ENCODE peak calls at places on chromosomes 5 and 9, in six cellular contexts. One of them, this sample, is unnamed.

GRCh38 chr9:107883496-107884120 is 394.0 kb upstream of the KLF4 start:
- DNase-seq in GM23338: no peak
- DNase-seq in SW480: no peak
- DNase-seq in CD4-positive, alpha-beta memory T cell: no peak
- DNase-seq in stimulated activated CD4-positive, alpha-beta T cell treated with anti-CD3 and anti-CD28 coated beads, Interleukin-2, amount 100 ng/mL, for 48 hours: no peak
- DNase-seq in amniotic epithelial cell: no peak
- DNase-seq in this sample: no peak

GRCh38 chr9:35616681-35617459 is 1.3 kb downstream of the CD72 start:
- DNase-seq in GM23338: peak
- DNase-seq in SW480: peak
- DNase-seq in CD4-positive, alpha-beta memory T cell: peak
- DNase-seq in stimulated activated CD4-positive, alpha-beta T cell treated with anti-CD3 and anti-CD28 coated beads, Interleukin-2, amount 100 ng/mL, for 48 hours: peak
- DNase-seq in amniotic epithelial cell: peak
- DNase-seq in this sample: peak

GRCh38 chr9:69391946-69392345 is 66.9 kb downstream of the ENTREP1 start:
- DNase-seq in GM23338: no peak
- DNase-seq in SW480: no peak
- DNase-seq in CD4-positive, alpha-beta memory T cell: no peak
- DNase-seq in stimulated activated CD4-positive, alpha-beta T cell treated with anti-CD3 and anti-CD28 coated beads, Interleukin-2, amount 100 ng/mL, for 48 hours: no peak
- DNase-seq in amniotic epithelial cell: no peak
- DNase-seq in this sample: no peak

GRCh38 chr5:78537821-78538220 is 110.8 kb downstream of the LHFPL2 start:
- DNase-seq in GM23338: peak
- DNase-seq in SW480: peak
- DNase-seq in CD4-positive, alpha-beta memory T cell: no peak
- DNase-seq in stimulated activated CD4-positive, alpha-beta T cell treated with anti-CD3 and anti-CD28 coated beads, Interleukin-2, amount 100 ng/mL, for 48 hours: no peak
- DNase-seq in amniotic epithelial cell: peak
- DNase-seq in this sample: no peak

GRCh38 chr5:58060971-58061370 is 398.9 kb downstream of the PLK2 start:
- DNase-seq in GM23338: no peak
- DNase-seq in SW480: no peak
- DNase-seq in CD4-positive, alpha-beta memory T cell: no peak
- DNase-seq in stimulated activated CD4-positive, alpha-beta T cell treated with anti-CD3 and anti-CD28 coated beads, Interleukin-2, amount 100 ng/mL, for 48 hours: no peak
- DNase-seq in amniotic epithelial cell: peak
- DNase-seq in this sample: no peak

GRCh38 chr5:149773245-149774095 is 43.4 kb downstream of the PPARGC1B start:
- DNase-seq in GM23338: no peak
- DNase-seq in SW480: peak
- DNase-seq in CD4-positive, alpha-beta memory T cell: no peak
- DNase-seq in stimulated activated CD4-positive, alpha-beta T cell treated with anti-CD3 and anti-CD28 coated beads, Interleukin-2, amount 100 ng/mL, for 48 hours: no peak
- DNase-seq in amniotic epithelial cell: no peak
- DNase-seq in this sample: no peak

GRCh38 chr9:135809166-135809565 is 98.2 kb downstream of the CAMSAP1 start:
- DNase-seq in GM23338: no peak
- DNase-seq in SW480: no peak
- DNase-seq in CD4-positive, alpha-beta memory T cell: no peak
- DNase-seq in stimulated activated CD4-positive, alpha-beta T cell treated with anti-CD3 and anti-CD28 coated beads, Interleukin-2, amount 100 ng/mL, for 48 hours: no peak
- DNase-seq in amniotic epithelial cell: no peak
- DNase-seq in this sample: no peak

GRCh38 chr5:65459995-65460394 is 21.7 kb downstream of the ADAMTS6 start:
- DNase-seq in GM23338: no peak
- DNase-seq in SW480: no peak
- DNase-seq in CD4-positive, alpha-beta memory T cell: no peak
- DNase-seq in stimulated activated CD4-positive, alpha-beta T cell treated with anti-CD3 and anti-CD28 coated beads, Interleukin-2, amount 100 ng/mL, for 48 hours: no peak
- DNase-seq in amniotic epithelial cell: no peak
- DNase-seq in this sample: no peak

GRCh38 chr9:93088656-93089015 is 7.4 kb upstream of the CARD19 start:
- DNase-seq in GM23338: no peak
- DNase-seq in SW480: no peak
- DNase-seq in CD4-positive, alpha-beta memory T cell: no peak
- DNase-seq in stimulated activated CD4-positive, alpha-beta T cell treated with anti-CD3 and anti-CD28 coated beads, Interleukin-2, amount 100 ng/mL, for 48 hours: no peak
- DNase-seq in amniotic epithelial cell: no peak
- DNase-seq in this sample: no peak

GRCh38 chr9:120610975-120611689 is 31.2 kb upstream of the CDK5RAP2 start:
- DNase-seq in GM23338: peak
- DNase-seq in SW480: no peak
- DNase-seq in CD4-positive, alpha-beta memory T cell: no peak
- DNase-seq in stimulated activated CD4-positive, alpha-beta T cell treated with anti-CD3 and anti-CD28 coated beads, Interleukin-2, amount 100 ng/mL, for 48 hours: no peak
- DNase-seq in amniotic epithelial cell: peak
- DNase-seq in this sample: no peak

GRCh38 chr5:53038196-53038847 is 49.2 kb downstream of the ITGA2 start:
- DNase-seq in GM23338: no peak
- DNase-seq in SW480: no peak
- DNase-seq in CD4-positive, alpha-beta memory T cell: no peak
- DNase-seq in stimulated activated CD4-positive, alpha-beta T cell treated with anti-CD3 and anti-CD28 coated beads, Interleukin-2, amount 100 ng/mL, for 48 hours: no peak
- DNase-seq in amniotic epithelial cell: no peak
- DNase-seq in this sample: no peak

GRCh38 chr9:99024959-99025358 is 80.0 kb upstream of the TGFBR1 start:
- DNase-seq in GM23338: no peak
- DNase-seq in SW480: no peak
- DNase-seq in CD4-positive, alpha-beta memory T cell: no peak
- DNase-seq in stimulated activated CD4-positive, alpha-beta T cell treated with anti-CD3 and anti-CD28 coated beads, Interleukin-2, amount 100 ng/mL, for 48 hours: no peak
- DNase-seq in amniotic epithelial cell: peak
- DNase-seq in this sample: no peak

GRCh38 chr5:78515665-78516064 is 132.9 kb downstream of the LHFPL2 start:
- DNase-seq in GM23338: peak
- DNase-seq in SW480: no peak
- DNase-seq in CD4-positive, alpha-beta memory T cell: no peak
- DNase-seq in stimulated activated CD4-positive, alpha-beta T cell treated with anti-CD3 and anti-CD28 coated beads, Interleukin-2, amount 100 ng/mL, for 48 hours: no peak
- DNase-seq in amniotic epithelial cell: no peak
- DNase-seq in this sample: no peak

GRCh38 chr9:101693937-101694336 is 44.5 kb downstream of the GRIN3A start:
- DNase-seq in GM23338: no peak
- DNase-seq in SW480: no peak
- DNase-seq in CD4-positive, alpha-beta memory T cell: no peak
- DNase-seq in stimulated activated CD4-positive, alpha-beta T cell treated with anti-CD3 and anti-CD28 coated beads, Interleukin-2, amount 100 ng/mL, for 48 hours: no peak
- DNase-seq in amniotic epithelial cell: no peak
- DNase-seq in this sample: no peak

GRCh38 chr5:132962429-132962928 is 955 bp downstream of the AFF4 start:
- DNase-seq in GM23338: peak
- DNase-seq in SW480: peak
- DNase-seq in CD4-positive, alpha-beta memory T cell: peak
- DNase-seq in stimulated activated CD4-positive, alpha-beta T cell treated with anti-CD3 and anti-CD28 coated beads, Interleukin-2, amount 100 ng/mL, for 48 hours: no peak
- DNase-seq in amniotic epithelial cell: peak
- DNase-seq in this sample: no peak

GRCh38 chr9:3647652-3648051 is 121.9 kb upstream of the RFX3 start:
- DNase-seq in GM23338: no peak
- DNase-seq in SW480: no peak
- DNase-seq in CD4-positive, alpha-beta memory T cell: no peak
- DNase-seq in stimulated activated CD4-positive, alpha-beta T cell treated with anti-CD3 and anti-CD28 coated beads, Interleukin-2, amount 100 ng/mL, for 48 hours: no peak
- DNase-seq in amniotic epithelial cell: no peak
- DNase-seq in this sample: no peak

GRCh38 chr9:346114-346513 is 131.4 kb downstream of the DOCK8 start:
- DNase-seq in GM23338: no peak
- DNase-seq in SW480: no peak
- DNase-seq in CD4-positive, alpha-beta memory T cell: no peak
- DNase-seq in stimulated activated CD4-positive, alpha-beta T cell treated with anti-CD3 and anti-CD28 coated beads, Interleukin-2, amount 100 ng/mL, for 48 hours: no peak
- DNase-seq in amniotic epithelial cell: no peak
- DNase-seq in this sample: no peak

GRCh38 chr9:93122721-93123221 is 11.3 kb downstream of the NINJ1 start:
- DNase-seq in GM23338: no peak
- DNase-seq in SW480: no peak
- DNase-seq in CD4-positive, alpha-beta memory T cell: no peak
- DNase-seq in stimulated activated CD4-positive, alpha-beta T cell treated with anti-CD3 and anti-CD28 coated beads, Interleukin-2, amount 100 ng/mL, for 48 hours: no peak
- DNase-seq in amniotic epithelial cell: no peak
- DNase-seq in this sample: no peak

GRCh38 chr9:128636024-128636390 is 20.6 kb downstream of the DYNC2I2 start:
- DNase-seq in GM23338: peak
- DNase-seq in SW480: peak
- DNase-seq in CD4-positive, alpha-beta memory T cell: no peak
- DNase-seq in stimulated activated CD4-positive, alpha-beta T cell treated with anti-CD3 and anti-CD28 coated beads, Interleukin-2, amount 100 ng/mL, for 48 hours: no peak
- DNase-seq in amniotic epithelial cell: no peak
- DNase-seq in this sample: no peak

GRCh38 chr5:181120761-181121160 is 10.2 kb downstream of the OR2V1 start:
- DNase-seq in GM23338: no peak
- DNase-seq in SW480: no peak
- DNase-seq in CD4-positive, alpha-beta memory T cell: no peak
- DNase-seq in stimulated activated CD4-positive, alpha-beta T cell treated with anti-CD3 and anti-CD28 coated beads, Interleukin-2, amount 100 ng/mL, for 48 hours: no peak
- DNase-seq in amniotic epithelial cell: no peak
- DNase-seq in this sample: no peak

GRCh38 chr5:33343661-33344327 is 97.0 kb upstream of the TARS1 start:
- DNase-seq in GM23338: no peak
- DNase-seq in SW480: no peak
- DNase-seq in CD4-positive, alpha-beta memory T cell: no peak
- DNase-seq in stimulated activated CD4-positive, alpha-beta T cell treated with anti-CD3 and anti-CD28 coated beads, Interleukin-2, amount 100 ng/mL, for 48 hours: no peak
- DNase-seq in amniotic epithelial cell: peak
- DNase-seq in this sample: no peak

GRCh38 chr9:106284300-106284699 is 578.7 kb upstream of the ZNF462 start:
- DNase-seq in GM23338: peak
- DNase-seq in SW480: no peak
- DNase-seq in CD4-positive, alpha-beta memory T cell: no peak
- DNase-seq in stimulated activated CD4-positive, alpha-beta T cell treated with anti-CD3 and anti-CD28 coated beads, Interleukin-2, amount 100 ng/mL, for 48 hours: no peak
- DNase-seq in amniotic epithelial cell: no peak
- DNase-seq in this sample: no peak

GRCh38 chr5:7245401-7245800 is 150.5 kb upstream of the ADCY2 start:
- DNase-seq in GM23338: no peak
- DNase-seq in SW480: no peak
- DNase-seq in CD4-positive, alpha-beta memory T cell: no peak
- DNase-seq in stimulated activated CD4-positive, alpha-beta T cell treated with anti-CD3 and anti-CD28 coated beads, Interleukin-2, amount 100 ng/mL, for 48 hours: no peak
- DNase-seq in amniotic epithelial cell: no peak
- DNase-seq in this sample: no peak

GRCh38 chr5:150538007-150538917 is 30.3 kb downstream of the NDST1 start:
- DNase-seq in GM23338: no peak
- DNase-seq in SW480: no peak
- DNase-seq in CD4-positive, alpha-beta memory T cell: no peak
- DNase-seq in stimulated activated CD4-positive, alpha-beta T cell treated with anti-CD3 and anti-CD28 coated beads, Interleukin-2, amount 100 ng/mL, for 48 hours: no peak
- DNase-seq in amniotic epithelial cell: peak
- DNase-seq in this sample: no peak

GRCh38 chr5:107235167-107235566 is 435.6 kb downstream of the EFNA5 start:
- DNase-seq in GM23338: no peak
- DNase-seq in SW480: no peak
- DNase-seq in CD4-positive, alpha-beta memory T cell: no peak
- DNase-seq in stimulated activated CD4-positive, alpha-beta T cell treated with anti-CD3 and anti-CD28 coated beads, Interleukin-2, amount 100 ng/mL, for 48 hours: no peak
- DNase-seq in amniotic epithelial cell: peak
- DNase-seq in this sample: no peak

GRCh38 chr5:110366716-110367115 is 359.8 kb downstream of the TMEM232 start:
- DNase-seq in GM23338: no peak
- DNase-seq in SW480: no peak
- DNase-seq in CD4-positive, alpha-beta memory T cell: no peak
- DNase-seq in stimulated activated CD4-positive, alpha-beta T cell treated with anti-CD3 and anti-CD28 coated beads, Interleukin-2, amount 100 ng/mL, for 48 hours: no peak
- DNase-seq in amniotic epithelial cell: no peak
- DNase-seq in this sample: no peak

GRCh38 chr5:128409401-128409800 is 128.6 kb downstream of the FBN2 start:
- DNase-seq in GM23338: peak
- DNase-seq in SW480: peak
- DNase-seq in CD4-positive, alpha-beta memory T cell: no peak
- DNase-seq in stimulated activated CD4-positive, alpha-beta T cell treated with anti-CD3 and anti-CD28 coated beads, Interleukin-2, amount 100 ng/mL, for 48 hours: no peak
- DNase-seq in amniotic epithelial cell: peak
- DNase-seq in this sample: no peak

GRCh38 chr5:57456056-57456455 is 26.6 kb downstream of the ACTBL2 start:
- DNase-seq in GM23338: no peak
- DNase-seq in SW480: no peak
- DNase-seq in CD4-positive, alpha-beta memory T cell: no peak
- DNase-seq in stimulated activated CD4-positive, alpha-beta T cell treated with anti-CD3 and anti-CD28 coated beads, Interleukin-2, amount 100 ng/mL, for 48 hours: no peak
- DNase-seq in amniotic epithelial cell: no peak
- DNase-seq in this sample: no peak

GRCh38 chr5:95727764-95728191 is 3.4 kb upstream of the RHOBTB3 start:
- DNase-seq in GM23338: peak
- DNase-seq in SW480: peak
- DNase-seq in CD4-positive, alpha-beta memory T cell: no peak
- DNase-seq in stimulated activated CD4-positive, alpha-beta T cell treated with anti-CD3 and anti-CD28 coated beads, Interleukin-2, amount 100 ng/mL, for 48 hours: no peak
- DNase-seq in amniotic epithelial cell: no peak
- DNase-seq in this sample: no peak

GRCh38 chr5:52771343-52772039 is 16.2 kb upstream of the ITGA1 start:
- DNase-seq in GM23338: no peak
- DNase-seq in SW480: no peak
- DNase-seq in CD4-positive, alpha-beta memory T cell: peak
- DNase-seq in stimulated activated CD4-positive, alpha-beta T cell treated with anti-CD3 and anti-CD28 coated beads, Interleukin-2, amount 100 ng/mL, for 48 hours: no peak
- DNase-seq in amniotic epithelial cell: no peak
- DNase-seq in this sample: no peak

GRCh38 chr5:31854181-31854624 is 215.3 kb downstream of the PDZD2 start:
- DNase-seq in GM23338: peak
- DNase-seq in SW480: no peak
- DNase-seq in CD4-positive, alpha-beta memory T cell: no peak
- DNase-seq in stimulated activated CD4-positive, alpha-beta T cell treated with anti-CD3 and anti-CD28 coated beads, Interleukin-2, amount 100 ng/mL, for 48 hours: no peak
- DNase-seq in amniotic epithelial cell: peak
- DNase-seq in this sample: no peak

GRCh38 chr5:74865293-74865798 is 841 bp downstream of the FAM169A start:
- DNase-seq in GM23338: no peak
- DNase-seq in SW480: no peak
- DNase-seq in CD4-positive, alpha-beta memory T cell: no peak
- DNase-seq in stimulated activated CD4-positive, alpha-beta T cell treated with anti-CD3 and anti-CD28 coated beads, Interleukin-2, amount 100 ng/mL, for 48 hours: no peak
- DNase-seq in amniotic epithelial cell: no peak
- DNase-seq in this sample: no peak

GRCh38 chr9:18976368-18977238 is 56.4 kb downstream of the SAXO1 start:
- DNase-seq in GM23338: no peak
- DNase-seq in SW480: peak
- DNase-seq in CD4-positive, alpha-beta memory T cell: no peak
- DNase-seq in stimulated activated CD4-positive, alpha-beta T cell treated with anti-CD3 and anti-CD28 coated beads, Interleukin-2, amount 100 ng/mL, for 48 hours: no peak
- DNase-seq in amniotic epithelial cell: peak
- DNase-seq in this sample: no peak

GRCh38 chr5:1052641-1053390 is 44.2 kb downstream of the NKD2 start:
- DNase-seq in GM23338: peak
- DNase-seq in SW480: no peak
- DNase-seq in CD4-positive, alpha-beta memory T cell: no peak
- DNase-seq in stimulated activated CD4-positive, alpha-beta T cell treated with anti-CD3 and anti-CD28 coated beads, Interleukin-2, amount 100 ng/mL, for 48 hours: no peak
- DNase-seq in amniotic epithelial cell: no peak
- DNase-seq in this sample: no peak

GRCh38 chr9:132301521-132301920 is 53.3 kb downstream of the SETX start:
- DNase-seq in GM23338: no peak
- DNase-seq in SW480: no peak
- DNase-seq in CD4-positive, alpha-beta memory T cell: no peak
- DNase-seq in stimulated activated CD4-positive, alpha-beta T cell treated with anti-CD3 and anti-CD28 coated beads, Interleukin-2, amount 100 ng/mL, for 48 hours: no peak
- DNase-seq in amniotic epithelial cell: peak
- DNase-seq in this sample: no peak

GRCh38 chr9:131650254-131650653 is 89.6 kb downstream of the RAPGEF1 start:
- DNase-seq in GM23338: no peak
- DNase-seq in SW480: no peak
- DNase-seq in CD4-positive, alpha-beta memory T cell: no peak
- DNase-seq in stimulated activated CD4-positive, alpha-beta T cell treated with anti-CD3 and anti-CD28 coated beads, Interleukin-2, amount 100 ng/mL, for 48 hours: no peak
- DNase-seq in amniotic epithelial cell: peak
- DNase-seq in this sample: no peak

GRCh38 chr5:77194762-77195161 is 15.7 kb upstream of the PDE8B start:
- DNase-seq in GM23338: no peak
- DNase-seq in SW480: no peak
- DNase-seq in CD4-positive, alpha-beta memory T cell: no peak
- DNase-seq in stimulated activated CD4-positive, alpha-beta T cell treated with anti-CD3 and anti-CD28 coated beads, Interleukin-2, amount 100 ng/mL, for 48 hours: no peak
- DNase-seq in amniotic epithelial cell: no peak
- DNase-seq in this sample: no peak

This sample was measured in T follicular helper cell.